ENCODE peak calls at places on chromosomes 6 and 20, in ten cellular contexts. C is activated naive CD4-positive, alpha-beta T cell; B is left colon; K is HTR-8/SVneo; L is CD8-positive, alpha-beta memory T cell; M is C1 segment of cervical spinal cord; A is GM04504; F is stimulated activated naive B cell treated with anti-CD40 and anti-IgM and Interleukin-4, amounts not matched to agents 10 μg/mL and 1 μg/mL and 100 μg/mL, for 72 hours; Q is NCI-H345; H is GM03348. X is an unnamed sample.

GRCh38 chr20:9590189-9590588 is 75.8 kb downstream of the LAMP5 start:
- DNase-seq in F (no peak), C (no peak), K (no peak), A (no peak), H (no peak), M (no peak), L (no peak), B (no peak), Q (peak), X (no peak)

GRCh38 chr20:24341781-24342180 is 127.6 kb upstream of the SYNDIG1 start:
- DNase-seq in Q (no peak), M (no peak), H (no peak), F (no peak), K (no peak), L (no peak), B (no peak), A (no peak), C (no peak), X (no peak)

GRCh38 chr6:155213611-155214372 is 50.0 kb upstream of the CLDN20 start:
- DNase-seq in M (no peak), B (no peak), A (no peak), F (no peak), Q (no peak), K (no peak), C (no peak), L (no peak), H (no peak), X (no peak)

GRCh38 chr6:106771822-106772221 is 142.4 kb downstream of the QRSL1 start:
- DNase-seq in B (no peak), Q (no peak), M (no peak), A (no peak), K (no peak), L (no peak), C (no peak), H (no peak), F (no peak), X (no peak)

GRCh38 chr20:21006611-21007010 is 99.5 kb downstream of the LINC00237 start:
- DNase-seq in H (no peak), M (no peak), C (no peak), Q (no peak), L (no peak), A (no peak), F (no peak), B (no peak), K (no peak), X (no peak)

GRCh38 chr6:20708367-20709124 is 174.3 kb downstream of the CDKAL1 start:
- DNase-seq in F (no peak), A (no peak), H (no peak), B (no peak), C (no peak), L (peak), M (no peak), Q (no peak), K (no peak), X (no peak)

GRCh38 chr6:122059918-122060317 is 339.5 kb upstream of the HSF2 start:
- DNase-seq in L (no peak), H (no peak), Q (no peak), A (no peak), K (no peak), M (no peak), B (no peak), C (no peak), F (no peak), X (no peak)

GRCh38 chr20:22402990-22403859 is 181.1 kb downstream of the FOXA2 start:
- DNase-seq in K (no peak), Q (peak), B (no peak), A (no peak), M (no peak), F (no peak), L (no peak), H (no peak), C (no peak), X (no peak)

GRCh38 chr6:162681447-162681846 is 46.1 kb downstream of the PRKN start:
- DNase-seq in Q (no peak), L (no peak), M (no peak), B (no peak), C (no peak), F (no peak), H (no peak), A (no peak), K (no peak), X (no peak)

GRCh38 chr20:25280051-25280573 is 32.2 kb downstream of the PYGB start:
- DNase-seq in C (no peak), A (no peak), M (no peak), B (peak), L (no peak), Q (peak), F (peak), K (no peak), H (no peak), X (peak)

GRCh38 chr6:119137194-119138072 is 59.0 kb upstream of the FAM184A start:
- DNase-seq in B (no peak), K (no peak), A (no peak), C (no peak), F (no peak), M (no peak), L (no peak), H (peak), Q (no peak), X (no peak)

X was measured in aorta.